ENCODE peak calls at places on chromosomes 7 and 10, in four cellular contexts. N is GM12878, X is HepG2, O is K562. H is an unnamed sample.

GRCh38 chr10:44249490-44249889 is 135.4 kb downstream of the CXCL12 start:
- DNase-seq in X (no peak), O (no peak), N (no peak), H (peak)

GRCh38 chr7:87600130-87601124 is at the start of gene ABCB1:
- DNase-seq in O (no peak), N (no peak), X (peak), H (peak)

GRCh38 chr10:78450239-78450638 is 416.6 kb downstream of the RPS24 start:
- DNase-seq in O (no peak), X (no peak), N (no peak), H (no peak)

GRCh38 chr10:7267142-7267541 is 143.7 kb downstream of the SFMBT2 start:
- DNase-seq in N (no peak), O (no peak), X (no peak), H (no peak)

GRCh38 chr10:127012769-127013152 is 107.5 kb downstream of the DOCK1 start:
- DNase-seq in N (no peak), O (no peak), X (no peak), H (no peak)

GRCh38 chr7:32453286-32454011 is 36.7 kb downstream of the LSM5 start:
- DNase-seq in N (no peak), X (no peak), O (no peak), H (no peak)

GRCh38 chr10:14416308-14416700 is 85.6 kb upstream of the FRMD4A start:
- DNase-seq in X (no peak), O (no peak), N (no peak), H (no peak)

GRCh38 chr7:10521306-10521705 is 452.4 kb upstream of the PHF14 start:
- DNase-seq in N (no peak), O (no peak), X (no peak), H (no peak)

GRCh38 chr7:20998309-20998708 is 211.6 kb upstream of the SP8 start:
- DNase-seq in N (no peak), X (peak), O (no peak), H (no peak)

GRCh38 chr10:58513189-58514101 is 773 bp downstream of the BICC1 start:
- DNase-seq in O (no peak), N (no peak), X (no peak), H (peak)
- TF ChIP-seq CREM in O (no peak), N (no peak), X (no peak), H (no peak)

GRCh38 chr10:27068217-27068891 is 31.9 kb downstream of the ANKRD26 start:
- DNase-seq in O (no peak), N (no peak), X (no peak), H (no peak)
- TF ChIP-seq CREM in O (no peak), N (no peak), X (no peak), H (no peak)

GRCh38 chr10:107576746-107577145 is 412.2 kb upstream of the SORCS1 start:
- DNase-seq in O (no peak), X (no peak), N (no peak), H (no peak)
- TF ChIP-seq CREM in O (no peak), X (no peak), N (no peak), H (no peak)

DNA sequence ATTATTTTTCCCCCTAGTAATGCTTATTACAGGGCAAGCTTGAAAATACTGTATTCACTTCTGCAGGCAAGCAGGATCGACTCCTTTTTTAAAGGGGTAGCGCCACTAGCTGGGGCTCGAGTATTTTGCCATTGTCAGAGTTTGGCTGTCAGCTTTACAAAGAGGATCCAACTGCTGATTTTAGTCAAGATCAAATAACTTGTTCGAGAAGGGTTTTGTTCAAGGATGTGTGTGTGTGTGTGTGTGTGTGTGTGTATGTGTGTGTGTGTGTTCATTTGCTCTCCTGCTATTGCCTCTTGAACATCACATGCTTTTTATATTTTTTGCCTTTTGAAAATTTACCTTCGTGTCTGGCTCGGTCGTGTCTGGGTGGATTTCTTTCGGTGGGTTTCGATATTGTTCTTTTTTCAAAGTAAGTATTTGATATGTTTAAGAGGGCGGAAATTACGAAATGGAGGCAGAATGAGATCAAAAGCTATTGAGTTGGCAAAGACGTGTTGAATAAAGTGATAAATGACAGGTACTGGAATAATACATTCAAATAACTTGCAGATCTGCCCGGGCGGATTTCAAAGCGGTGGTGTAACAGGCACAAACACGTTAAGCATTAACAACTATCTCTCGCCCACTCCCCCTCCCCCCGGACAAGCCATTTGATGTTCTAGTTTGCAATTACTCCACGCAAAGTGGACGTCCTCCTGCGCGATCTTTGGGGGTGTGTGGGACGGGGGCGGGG is 1.1 kb downstream of the ARID5B start:
- DNase-seq in O (peak), X (peak), N (no peak), H (no peak)
- TF ChIP-seq CREM in O (no peak), X (no peak), N (peak), H (no peak)

GRCh38 chr10:22667093-22667480 is 47.3 kb downstream of the PIP4K2A start:
- DNase-seq in X (no peak), O (no peak), N (no peak), H (no peak)
- TF ChIP-seq CREM in X (no peak), O (no peak), N (no peak), H (no peak)

DNA sequence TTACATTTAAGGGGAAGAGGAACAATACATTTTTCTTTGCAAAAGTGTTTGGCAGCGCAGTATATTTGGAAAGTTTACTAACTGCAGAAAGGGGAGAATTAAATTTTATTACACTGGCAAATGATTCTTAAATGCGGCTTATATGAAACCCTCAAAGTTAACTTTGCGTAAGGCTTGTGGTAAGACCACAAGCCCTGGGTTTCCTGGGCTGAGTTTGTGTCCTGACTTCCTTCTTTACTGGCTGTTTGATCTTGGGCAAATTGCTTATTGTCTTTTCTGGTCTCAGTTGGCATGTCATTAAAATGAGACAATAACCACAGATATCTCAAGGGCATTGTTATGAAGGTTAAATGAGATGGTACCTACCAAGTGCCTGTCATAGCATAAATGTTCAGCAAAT is 106.8 kb downstream of the GLRX3 start:
- DNase-seq in X (no peak), O (no peak), N (no peak), H (no peak)
- TF ChIP-seq CREM in X (no peak), O (no peak), N (no peak), H (no peak)

GRCh38 chr7:106249488-106249887 is 35.3 kb downstream of the NAMPT start:
- DNase-seq in O (no peak), N (no peak), X (no peak), H (no peak)
- TF ChIP-seq CREM in O (no peak), N (no peak), X (no peak), H (no peak)

GRCh38 chr10:125212150-125212809 is 51.9 kb upstream of the CTBP2 start:
- DNase-seq in N (no peak), X (no peak), O (no peak), H (no peak)
- TF ChIP-seq CREM in N (no peak), X (no peak), O (no peak), H (no peak)

GRCh38 chr7:29858080-29858951 is 52.0 kb downstream of the WIPF3 start:
- DNase-seq in O (no peak), N (no peak), X (no peak), H (no peak)
- TF ChIP-seq CREM in O (no peak), N (no peak), X (no peak), H (no peak)

GRCh38 chr7:16702433-16702832 is 51.1 kb upstream of the TSPAN13 start:
- DNase-seq in N (no peak), O (no peak), X (peak), H (no peak)
- TF ChIP-seq CREM in N (no peak), O (no peak), X (no peak), H (no peak)